ENCODE peak calls at places on chromosome 1, in six cellular contexts. P is activated naive CD8-positive, alpha-beta T cell treated with anti-CD3 and anti-CD28 coated beads for 36 hours; B is T-helper 17 cell; K is GM06990; D is AG09309; X is AG09319. V is an unnamed sample.

GRCh38 chr1:67535474-67535873 is 105.3 kb upstream of the SERBP1 start:
- DNase-seq in K (peak), D (peak), B (no peak), X (peak), P (peak), V (peak)

GRCh38 chr1:193926956-193927355 is 740.5 kb upstream of the B3GALT2 start:
- DNase-seq in X (no peak), D (no peak), K (no peak), B (no peak), P (no peak), V (no peak)

GRCh38 chr1:197180252-197180878 is 33.9 kb upstream of the ASPM start:
- DNase-seq in X (no peak), D (peak), B (no peak), K (no peak), P (no peak), V (peak)

GRCh38 chr1:161501234-161501633 is 4.0 kb upstream of the FCGR2A start:
- DNase-seq in X (no peak), P (no peak), K (no peak), B (no peak), D (no peak), V (no peak)

GRCh38 chr1:187692799-187693198 is 864.0 kb downstream of the PLA2G4A start:
- DNase-seq in D (no peak), X (no peak), B (no peak), K (no peak), P (no peak), V (no peak)

GRCh38 chr1:111833334-111833733 is 77.6 kb downstream of the DDX20 start:
- DNase-seq in D (no peak), B (no peak), X (no peak), P (no peak), K (no peak), V (peak)

GRCh38 chr1:84632142-84632541 is 57.9 kb upstream of the CTBS start:
- DNase-seq in X (no peak), B (no peak), K (no peak), D (no peak), P (no peak), V (no peak)

GRCh38 chr1:17309701-17310640 is 2.0 kb downstream of the PADI4 start:
- DNase-seq in K (no peak), D (no peak), X (no peak), P (no peak), B (no peak), V (no peak)

GRCh38 chr1:100894622-100895539 is at the start of gene EXTL2:
- DNase-seq in P (peak), K (peak), D (no peak), X (peak), B (peak), V (peak)

GRCh38 chr1:27574871-27575831 is 28.8 kb downstream of the AHDC1 start:
- DNase-seq in D (no peak), P (no peak), K (no peak), B (no peak), X (no peak), V (no peak)

GRCh38 chr1:20472860-20473711 is 12.9 kb downstream of the CAMK2N1 start:
- DNase-seq in K (no peak), P (peak), B (no peak), X (no peak), D (no peak), V (peak)

GRCh38 chr1:153291514-153291913 is 21.2 kb downstream of the PGLYRP3 start:
- DNase-seq in P (no peak), B (no peak), D (no peak), X (no peak), K (peak), V (no peak)

GRCh38 chr1:17563494-17564281 is 24.2 kb downstream of the ARHGEF10L start:
- DNase-seq in B (no peak), D (no peak), X (no peak), P (no peak), K (no peak), V (no peak)